ENCODE peak calls at places on chromosomes 13 and 19, in six cellular contexts. G is activated CD4-positive, alpha-beta T cell treated with anti-CD3 and anti-CD28 coated beads for 48 hours; K is cardiac fibroblast; S is ovary; A is mesendoderm; C is caudate nucleus. N is an unnamed sample.

GRCh38 chr19:32691952-32692726 is 518 bp downstream of the NUDT19 start:
- DNase-seq in G (peak), K (peak), S (peak), A (peak), C (no peak), N (peak)

GRCh38 chr19:35596366-35596999 is 10.5 kb downstream of the PMIS2 start:
- DNase-seq in G (peak), K (peak), S (no peak), A (peak), C (no peak), N (peak)

GRCh38 chr13:113509989-113510388 is 19.5 kb upstream of the DCUN1D2 start:
- DNase-seq in G (no peak), K (no peak), S (no peak), A (no peak), C (no peak), N (no peak)

GRCh38 chr13:94630858-94631257 is 29.2 kb downstream of the GPR180 start:
- DNase-seq in G (no peak), K (no peak), S (no peak), A (no peak), C (no peak), N (no peak)

GRCh38 chr19:5934002-5934401 is 19.9 kb downstream of the CAPS start:
- DNase-seq in G (no peak), K (peak), S (no peak), A (no peak), C (no peak), N (no peak)

GRCh38 chr13:47484564-47484963 is 516.5 kb downstream of the SUCLA2 start:
- DNase-seq in G (no peak), K (peak), S (no peak), A (no peak), C (no peak), N (peak)

GRCh38 chr19:14997981-14998380 is 18.3 kb upstream of the SLC1A6 start:
- DNase-seq in G (no peak), K (no peak), S (no peak), A (no peak), C (no peak), N (no peak)

GRCh38 chr13:94825507-94825906 is 113.2 kb upstream of the SOX21 start:
- DNase-seq in G (no peak), K (peak), S (peak), A (peak), C (no peak), N (no peak)

GRCh38 chr13:45341799-45342584 is 1.0 kb upstream of the TPT1 start:
- DNase-seq in G (no peak), K (peak), S (no peak), A (no peak), C (no peak), N (peak)

GRCh38 chr19:38263696-38264485 is 482 bp upstream of the SPINT2 start:
- DNase-seq in G (peak), K (peak), S (no peak), A (peak), C (no peak), N (peak)

GRCh38 chr13:98839826-98840769 is 87.6 kb upstream of the SLC15A1 start:
- DNase-seq in G (peak), K (peak), S (peak), A (peak), C (peak), N (peak)

GRCh38 chr19:1673645-1674292 is 21.4 kb upstream of the TCF3 start:
- DNase-seq in G (no peak), K (no peak), S (no peak), A (no peak), C (no peak), N (no peak)

GRCh38 chr19:7669641-7670040 is 792 bp downstream of the RETN start:
- DNase-seq in G (no peak), K (no peak), S (no peak), A (no peak), C (no peak), N (no peak)

GRCh38 chr13:41601718-41602445 is 144.5 kb downstream of the RGCC start:
- DNase-seq in G (no peak), K (peak), S (no peak), A (no peak), C (no peak), N (peak)